ENCODE peak calls at places on chromosomes 6 and 20, in ten cellular contexts. B is mammary epithelial cell, J is prostate gland, U is stomach, E is heart right ventricle, A is fibroblast of mammary gland, X is RWPE1, K is HFFc6, D is astrocyte, O is endothelial cell. G is an unnamed sample.
A peak's percentile ranks its signal among the peaks of the same experiment; 100 is the strongest.

GRCh38 chr20:1377984-1378742 is 14.7 kb downstream of the FKBP1A start:
- DNase-seq in U (no peak), K (peak; percentile 46), O (no peak), J (no peak), E (no peak), D (peak; percentile 73), A (peak; percentile 63), X (peak; percentile 49), B (peak; percentile 90), G (peak; percentile 67)

GRCh38 chr6:30615958-30616810 is 859 bp downstream of the PPP1R10 start:
- DNase-seq in B (no peak), U (no peak), A (peak; percentile 40), O (no peak), E (no peak), D (no peak), X (no peak), J (no peak), K (peak; percentile 23), G (no peak)

GRCh38 chr6:45881705-45882435 is 133.8 kb downstream of the CLIC5 start:
- DNase-seq in E (no peak), D (no peak), J (no peak), X (no peak), K (no peak), O (no peak), A (no peak), B (no peak), U (no peak), G (no peak)

GRCh38 chr6:125802943-125803377 is 12.2 kb downstream of the NCOA7 start:
- DNase-seq in O (no peak), J (no peak), B (no peak), X (no peak), D (peak; percentile 74), U (no peak), A (peak; percentile 42), E (no peak), K (no peak), G (no peak)

GRCh38 chr6:20953019-20953418 is 418.8 kb downstream of the CDKAL1 start:
- DNase-seq in U (no peak), O (peak; percentile 15), E (no peak), X (no peak), J (no peak), D (no peak), B (no peak), K (no peak), A (no peak), G (no peak)

GRCh38 chr6:68728124-68728523 is 93.0 kb downstream of the ADGRB3 start:
- DNase-seq in X (no peak), U (no peak), E (no peak), A (no peak), O (no peak), D (peak; percentile 8), B (no peak), K (no peak), J (no peak), G (no peak)

GRCh38 chr6:64290867-64291266 is 655.3 kb downstream of the PHF3 start:
- DNase-seq in K (no peak), B (no peak), E (no peak), X (no peak), U (no peak), J (no peak), O (no peak), D (no peak), A (no peak), G (no peak)

GRCh38 chr6:33299237-33299944 is 649 bp upstream of the RGL2 start:
- DNase-seq in D (peak; percentile 82), X (peak; percentile 82), K (peak; percentile 90), J (peak; percentile 88), O (peak; percentile 91), A (peak; percentile 87), U (peak; percentile 91), B (peak; percentile 90), E (peak; percentile 95), G (peak; percentile 80)

DNA sequence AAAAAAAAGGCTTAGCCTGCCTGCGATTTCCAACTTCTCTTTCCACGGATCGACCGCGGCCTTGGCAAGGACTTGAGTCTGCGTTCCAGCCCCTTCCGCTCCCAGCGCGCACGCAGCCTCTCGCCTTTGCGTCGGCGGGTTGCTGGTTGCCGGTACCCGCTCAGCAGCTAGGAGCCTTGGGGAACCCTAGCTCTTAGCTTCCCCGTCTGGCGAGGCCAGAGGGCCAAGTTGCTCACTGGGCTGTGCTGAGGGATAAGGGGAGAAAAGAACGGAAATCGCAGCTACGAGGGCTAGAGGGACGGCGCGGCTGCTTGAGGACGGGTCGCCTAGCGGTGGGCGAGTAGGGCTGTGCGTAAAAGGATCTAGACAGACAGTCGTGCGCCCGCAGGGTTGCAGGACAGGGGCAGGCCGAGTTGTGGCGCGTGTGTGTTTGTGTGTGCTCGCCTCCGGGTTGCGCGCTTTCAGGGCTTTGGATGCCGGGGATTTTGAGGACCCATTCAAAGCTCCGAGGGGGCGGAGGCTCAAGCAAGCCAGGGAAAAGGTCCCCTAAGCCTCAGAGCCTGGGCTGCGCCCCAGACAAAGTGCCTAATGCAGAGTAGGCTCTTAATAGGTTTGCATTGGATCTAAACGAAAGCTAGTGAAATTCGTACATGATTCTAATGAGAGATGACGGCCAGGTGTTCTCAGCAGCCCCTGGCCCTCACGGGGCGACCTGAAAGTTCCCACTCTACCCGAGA is 40.5 kb upstream of the OSTM1 start:
- DNase-seq in J (no peak), X (no peak), U (no peak), E (peak; percentile 60), K (peak; percentile 24), D (peak; percentile 76), B (peak; percentile 58), O (peak; percentile 62), A (peak; percentile 67), G (no peak)
- TF ChIP-seq CTCF in J (no peak), X (no peak), U (peak; percentile 10), E (no peak), K (no peak), D (peak; percentile 20), B (no peak), O (peak; percentile 37), A (no peak), G (no peak)

DNA sequence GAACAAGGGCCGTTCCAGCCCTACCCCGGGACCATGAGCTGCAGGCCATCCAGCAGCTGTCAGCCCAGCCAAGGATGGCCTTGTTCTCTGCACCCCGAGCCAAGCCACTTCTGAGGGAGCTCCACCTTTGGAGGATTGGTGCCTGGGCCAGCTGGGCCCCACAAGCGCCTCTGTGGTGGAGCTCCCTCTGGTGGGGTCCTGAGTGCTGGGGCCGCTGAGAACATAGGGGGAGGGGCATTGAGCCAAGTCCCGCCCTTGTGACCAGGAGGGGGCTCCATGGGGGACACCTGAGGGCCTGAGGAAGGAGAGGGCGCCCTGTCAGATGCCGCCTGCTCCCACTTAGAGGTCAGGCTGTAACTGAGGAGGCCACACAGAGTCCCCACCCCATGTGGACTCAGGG is 43.2 kb downstream of the YTHDF1 start:
- DNase-seq in E (no peak), A (no peak), B (no peak), D (no peak), X (no peak), U (no peak), O (peak; percentile 45), K (no peak), J (no peak), G (no peak)
- TF ChIP-seq CTCF in E (no peak), A (no peak), B (no peak), D (no peak), X (no peak), U (no peak), O (no peak), K (peak; percentile 44), J (no peak), G (peak; percentile 48)

GRCh38 chr6:111874030-111874425 is 776 bp upstream of the FYN start:
- DNase-seq in D (no peak), U (no peak), O (peak; percentile 43), J (no peak), B (no peak), K (no peak), X (no peak), E (peak; percentile 37), A (no peak), G (no peak)

GRCh38 chr6:111872521-111873177 is 603 bp downstream of the FYN start:
- DNase-seq in E (no peak), B (no peak), D (no peak), K (peak; percentile 9), J (no peak), O (no peak), X (no peak), U (no peak), A (peak; percentile 42), G (peak; percentile 11)

GRCh38 chr6:111871725-111872520 is 1.3 kb downstream of the FYN start:
- DNase-seq in B (peak; percentile 38), O (peak; percentile 46), U (no peak), D (no peak), X (no peak), K (peak; percentile 19), A (peak; percentile 31), J (no peak), E (peak; percentile 45), G (peak; percentile 9)

GRCh38 chr6:111871207-111871606 is 2.0 kb downstream of the FYN start:
- DNase-seq in K (no peak), U (no peak), A (no peak), O (no peak), E (no peak), D (no peak), X (no peak), J (no peak), B (no peak), G (no peak)

GRCh38 chr6:111873178-111874029 is at the start of gene FYN:
- DNase-seq in A (peak; percentile 90), K (peak; percentile 94), U (peak; percentile 97), J (peak; percentile 97), D (peak; percentile 90), O (peak; percentile 99), B (peak; percentile 96), E (peak; percentile 98), X (peak; percentile 99), G (peak; percentile 82)
- TF ChIP-seq CTCF in A (peak; percentile 8), K (peak; percentile 48), U (peak; percentile 45), J (peak; percentile 62), D (no peak), O (peak; percentile 38), B (peak; percentile 29), E (peak; percentile 28), X (peak; percentile 27), G (peak; percentile 55)

GRCh38 chr6:168332020-168332419 is 12.4 kb upstream of the DACT2 start:
- DNase-seq in A (no peak), J (no peak), U (no peak), D (no peak), E (no peak), B (no peak), K (no peak), O (no peak), X (no peak), G (no peak)

GRCh38 chr6:168333471-168333870 is 13.9 kb upstream of the DACT2 start:
- DNase-seq in K (no peak), U (no peak), A (no peak), X (no peak), E (no peak), D (no peak), O (no peak), J (no peak), B (no peak), G (no peak)

GRCh38 chr6:168331058-168331457 is 11.5 kb upstream of the DACT2 start:
- DNase-seq in X (no peak), O (no peak), J (no peak), D (no peak), E (no peak), K (no peak), A (no peak), B (no peak), U (no peak), G (no peak)

GRCh38 chr6:168334072-168334471 is 14.5 kb upstream of the DACT2 start:
- DNase-seq in D (no peak), O (no peak), J (no peak), X (no peak), B (no peak), A (no peak), E (no peak), U (no peak), K (no peak), G (no peak)

GRCh38 chr6:168333039-168333438 is 13.5 kb upstream of the DACT2 start:
- DNase-seq in J (no peak), A (no peak), U (no peak), D (no peak), O (peak; percentile 44), X (no peak), E (no peak), B (no peak), K (no peak), G (no peak)
- TF ChIP-seq CTCF in J (no peak), A (peak; percentile 32), U (no peak), D (no peak), O (peak; percentile 60), X (no peak), E (no peak), B (no peak), K (peak; percentile 40), G (peak; percentile 44)